ENCODE peak calls at places on chromosomes 7 and 10, in seven cellular contexts. V is globus pallidus, T is COR-L47, X is right cardiac atrium, W is BE2C, D is NCI-H187, S is fibroblast of the conjunctiva. O is an unnamed sample.

GRCh38 chr10:102657451-102657850 is 13.2 kb downstream of the TRIM8 start:
- DNase-seq in V (no peak), T (no peak), X (peak; percentile 39), W (no peak), D (no peak), S (no peak), O (no peak)

GRCh38 chr10:61753453-61753852 is 90.7 kb downstream of the CABCOCO1 start:
- DNase-seq in V (no peak), T (no peak), X (no peak), W (no peak), D (no peak), S (no peak), O (peak; percentile 57)

GRCh38 chr10:114306116-114306973 is 67.3 kb downstream of the VWA2 start:
- DNase-seq in V (no peak), T (no peak), X (no peak), W (no peak), D (no peak), S (peak; percentile 17), O (no peak)

GRCh38 chr7:87416682-87417587 is 58.5 kb downstream of the ABCB4 start:
- DNase-seq in V (peak; percentile 62), T (peak; percentile 66), X (no peak), W (peak; percentile 71), D (peak; percentile 30), S (peak; percentile 66), O (peak; percentile 84)

GRCh38 chr10:52740155-52740549 is 32.4 kb downstream of the MBL2 start:
- DNase-seq in V (no peak), T (no peak), X (no peak), W (no peak), D (no peak), S (no peak), O (no peak)

GRCh38 chr7:17946591-17946990 is 6.3 kb upstream of the SNX13 start:
- DNase-seq in V (peak; percentile 13), T (no peak), X (no peak), W (no peak), D (no peak), S (no peak), O (no peak)

GRCh38 chr10:110174201-110174600 is 33.2 kb upstream of the MXI1 start:
- DNase-seq in V (no peak), T (no peak), X (no peak), W (no peak), D (peak; percentile 58), S (no peak), O (no peak)

GRCh38 chr10:14386202-14386593 is 55.5 kb upstream of the FRMD4A start:
- DNase-seq in V (no peak), T (no peak), X (no peak), W (no peak), D (no peak), S (no peak), O (no peak)

GRCh38 chr10:124595143-124595883 is 133.7 kb downstream of the LHPP start:
- DNase-seq in V (no peak), T (no peak), X (no peak), W (peak; percentile 2), D (no peak), S (no peak), O (no peak)

GRCh38 chr10:79293841-79294705 is 53.2 kb upstream of the PPIF start:
- DNase-seq in V (peak; percentile 68), T (no peak), X (peak; percentile 76), W (no peak), D (no peak), S (no peak), O (no peak)

GRCh38 chr7:72493850-72494661 is 81.9 kb upstream of the CALN1 start:
- DNase-seq in V (peak; percentile 54), T (peak; percentile 41), X (peak; percentile 63), W (peak; percentile 77), D (peak; percentile 30), S (peak; percentile 9), O (peak; percentile 91)

GRCh38 chr7:142811154-142811737 is 40.5 kb downstream of the PRSS2 start:
- DNase-seq in V (peak; percentile 14), T (peak; percentile 44), X (no peak), W (no peak), D (no peak), S (peak; percentile 39), O (peak; percentile 67)

GRCh38 chr7:126698909-126699308 is 553.8 kb downstream of the GRM8 start:
- DNase-seq in V (no peak), T (no peak), X (no peak), W (no peak), D (no peak), S (no peak), O (no peak)

GRCh38 chr10:43294241-43294658 is 27.4 kb upstream of the RASGEF1A start:
- DNase-seq in V (no peak), T (no peak), X (no peak), W (no peak), D (no peak), S (no peak), O (no peak)

GRCh38 chr10:43865275-43866135 is 216.8 kb upstream of the ZNF32 start:
- DNase-seq in V (no peak), T (no peak), X (no peak), W (peak; percentile 55), D (no peak), S (no peak), O (no peak)

GRCh38 chr7:143347950-143348349 is 14.6 kb downstream of the FAM131B start:
- DNase-seq in V (no peak), T (no peak), X (no peak), W (no peak), D (no peak), S (no peak), O (no peak)

GRCh38 chr10:44809652-44810051 is 101.5 kb upstream of the TMEM72 start:
- DNase-seq in V (no peak), T (no peak), X (no peak), W (no peak), D (no peak), S (peak; percentile 20), O (no peak)

GRCh38 chr10:119769886-119770285 is 44.0 kb downstream of the INPP5F start:
- DNase-seq in V (no peak), T (no peak), X (no peak), W (no peak), D (no peak), S (no peak), O (no peak)